ENCODE peak calls at places on chromosomes 11 and 22, in six cellular contexts. A, N, L, F, H and C are unnamed samples. For H3K9me3 and H3K4me1, the result is how much of the 10 kb centered on the place peaks cover.

GRCh38 chr11:120135838-120136237 is 2.1 kb downstream of the TRIM29 start:
- DNase-seq in L (no peak), N (no peak), A (no peak), H (no peak), F (no peak), C (no peak)

GRCh38 chr11:57597461-57597892 is at the start of gene SERPING1:
- DNase-seq in H (peak), N (no peak), F (no peak), L (no peak), A (no peak), C (no peak)

GRCh38 chr11:3037041-3037944 is 19.9 kb downstream of the CARS1 start:
- DNase-seq in L (peak), F (peak), A (peak), H (peak), N (peak), C (no peak)

GRCh38 chr22:46061124-46061410 is 84.1 kb upstream of the WNT7B start:
- DNase-seq in A (no peak), F (no peak), N (no peak), L (no peak), H (no peak), C (no peak)

GRCh38 chr22:32799516-32799915 is 2.0 kb upstream of the TIMP3 start:
- DNase-seq in A (no peak), L (no peak), F (no peak), H (no peak), N (no peak), C (no peak)

GRCh38 chr11:122853261-122853660 is 15.0 kb downstream of the CRTAM start:
- DNase-seq in N (no peak), A (no peak), F (peak), H (no peak), L (no peak), C (no peak)

GRCh38 chr22:17149073-17149815 is 9.8 kb downstream of the HDHD5 start:
- DNase-seq in H (no peak), F (no peak), A (no peak), L (no peak), N (no peak), C (no peak)

GRCh38 chr22:30602049-30602448 is 4.9 kb upstream of the TCN2 start:
- DNase-seq in A (no peak), H (no peak), F (peak), L (peak), N (no peak), C (no peak)

GRCh38 chr11:111778047-111778558 is 11.9 kb upstream of the PPP2R1B start:
- DNase-seq in N (no peak), A (no peak), L (no peak), H (no peak), F (no peak), C (no peak)

GRCh38 chr11:33062137-33062536 is 22.8 kb downstream of the TCP11L1 start:
- DNase-seq in H (no peak), L (no peak), A (no peak), N (no peak), F (no peak), C (no peak)

GRCh38 chr11:13221722-13222121 is 55.9 kb upstream of the BMAL1 start:
- DNase-seq in A (no peak), F (no peak), N (no peak), L (no peak), H (no peak), C (no peak)

GRCh38 chr11:42951266-42951665 is 360.5 kb upstream of the API5 start:
- DNase-seq in F (no peak), N (no peak), L (no peak), A (no peak), H (no peak), C (no peak)

GRCh38 chr22:16824718-16825687 is at the start of gene XKR3:
- DNase-seq in F (no peak), A (no peak), H (no peak), N (no peak), L (no peak), C (no peak)

GRCh38 chr22:31615940-31616314 is 46.1 kb downstream of the PISD start:
- DNase-seq in A (no peak), L (no peak), F (no peak), N (no peak), H (no peak), C (no peak)

GRCh38 chr11:60913793-60914619 is at the start of gene TMEM109:
- DNase-seq in F (peak), H (peak), N (peak), A (peak), L (peak), C (peak)

GRCh38 chr11:60912223-60912850 is 1.6 kb upstream of the TMEM109 start:
- DNase-seq in L (no peak), N (peak), H (no peak), A (no peak), F (no peak), C (no peak)

GRCh38 chr11:60914620-60915249 is 777 bp downstream of the TMEM109 start:
- DNase-seq in F (peak), A (no peak), H (no peak), L (no peak), N (peak), C (no peak)

GRCh38 chr11:60910711-60911366 is 3.1 kb upstream of the TMEM109 start:
- DNase-seq in L (no peak), F (no peak), N (no peak), A (no peak), H (no peak), C (no peak)

GRCh38 chr11:60912851-60913550 is 957 bp upstream of the TMEM109 start:
- DNase-seq in F (no peak), A (no peak), H (no peak), N (no peak), L (no peak), C (no peak)
- H3K4me3 ChIP-seq in F (no peak), A (peak), H (peak), N (peak), L (peak), C (no peak)

GRCh38 chr22:47588583-47588970 is 826.1 kb downstream of the TBC1D22A start:
- DNase-seq in F (no peak), A (no peak), N (no peak), H (no peak), L (no peak), C (no peak)
- H3K9me3 ChIP-seq in F (under half), A (under half), N (under half), H (under half), L (under half), C (under half)

GRCh38 chr11:73246303-73246702 is 25.8 kb upstream of the P2RY6 start:
- DNase-seq in A (no peak), F (no peak), L (no peak), H (no peak), N (no peak), C (no peak)
- H3K4me1 ChIP-seq in A (under half), F (under half), L (under half), H (under half), N (under half), C (under half)

GRCh38 chr11:35145249-35145648 is 6.3 kb downstream of the CD44 start:
- DNase-seq in H (no peak), N (no peak), F (peak), L (no peak), A (no peak), C (no peak)

GRCh38 chr11:35142481-35143207 is 3.7 kb downstream of the CD44 start:
- DNase-seq in H (no peak), A (no peak), F (peak), N (no peak), L (no peak), C (no peak)

GRCh38 chr11:35144811-35145210 is 5.8 kb downstream of the CD44 start:
- DNase-seq in L (no peak), H (no peak), A (no peak), F (peak), N (no peak), C (no peak)

GRCh38 chr11:35144103-35144741 is 5.3 kb downstream of the CD44 start:
- DNase-seq in H (no peak), A (peak), N (peak), L (no peak), F (peak), C (no peak)

DNA sequence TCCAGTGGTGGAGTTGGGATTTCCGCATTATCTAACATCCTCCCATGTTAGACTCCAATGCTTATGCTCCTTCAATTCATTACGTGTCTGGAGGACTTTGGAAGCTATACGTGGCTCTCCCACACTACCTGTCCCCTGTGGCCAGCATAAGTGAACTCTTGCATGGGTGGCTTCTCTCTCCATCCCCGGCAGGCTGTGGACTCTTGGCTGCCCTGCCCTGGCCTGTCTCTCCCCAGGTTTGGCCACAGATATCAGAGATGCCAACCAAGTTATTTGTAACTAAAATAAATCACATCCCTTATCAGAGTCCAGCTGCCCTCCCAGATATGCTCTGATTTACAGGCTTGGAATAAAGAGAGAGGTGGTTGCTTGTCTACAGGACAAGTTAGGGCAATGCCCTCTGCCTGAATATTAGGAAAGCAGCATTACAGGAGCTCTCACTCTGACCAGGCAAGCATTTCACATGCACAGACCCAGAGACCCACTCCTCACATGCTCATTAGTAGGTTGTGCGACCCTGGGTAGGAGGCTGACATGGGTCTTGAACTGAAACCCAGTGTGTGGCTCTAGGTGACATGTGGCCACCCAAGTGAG is 4.6 kb downstream of the CD44 start:
- DNase-seq in N (no peak), F (no peak), H (no peak), A (no peak), L (no peak), C (no peak)
- H3K4me3 ChIP-seq in N (peak), F (peak), H (no peak), A (peak), L (peak), C (no peak)

GRCh38 chr11:35951659-35952058 is 7.8 kb downstream of the LDLRAD3 start:
- DNase-seq in A (no peak), N (no peak), L (no peak), F (no peak), H (no peak), C (no peak)
- H3K9me3 ChIP-seq in A (under half), N (under half), L (under half), F (under half), H (under half), C (under half)

GRCh38 chr22:20178075-20178921 is 27.4 kb upstream of the CCDC188 start:
- DNase-seq in L (no peak), A (no peak), H (no peak), N (no peak), F (no peak), C (no peak)
- H3K4me1 ChIP-seq in L (under half), A (under half), H (under half), N (under half), F (under half), C (under half)

DNA sequence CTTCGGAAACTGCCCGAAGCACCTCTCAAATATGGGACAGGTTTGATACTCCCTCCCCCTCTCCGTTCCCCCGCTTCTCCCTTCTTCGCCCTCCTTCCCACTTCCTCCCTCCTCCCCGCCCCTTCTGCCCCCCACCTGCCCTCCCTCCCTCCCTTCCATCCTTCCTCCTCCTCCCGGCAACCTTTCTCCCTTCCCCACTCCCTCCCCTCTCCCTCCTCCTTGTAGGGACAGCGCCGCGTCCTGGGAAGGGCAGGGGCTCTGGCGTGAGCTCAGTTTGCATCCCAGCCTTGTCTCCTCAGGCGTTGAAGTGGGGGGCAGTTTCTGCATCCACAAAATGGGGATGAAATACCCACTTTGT is 6.1 kb upstream of the NFAM1 start:
- DNase-seq in A (no peak), F (no peak), N (no peak), L (no peak), H (no peak), C (no peak)
- H3K4me3 ChIP-seq in A (no peak), F (no peak), N (peak), L (no peak), H (peak), C (peak)

DNA sequence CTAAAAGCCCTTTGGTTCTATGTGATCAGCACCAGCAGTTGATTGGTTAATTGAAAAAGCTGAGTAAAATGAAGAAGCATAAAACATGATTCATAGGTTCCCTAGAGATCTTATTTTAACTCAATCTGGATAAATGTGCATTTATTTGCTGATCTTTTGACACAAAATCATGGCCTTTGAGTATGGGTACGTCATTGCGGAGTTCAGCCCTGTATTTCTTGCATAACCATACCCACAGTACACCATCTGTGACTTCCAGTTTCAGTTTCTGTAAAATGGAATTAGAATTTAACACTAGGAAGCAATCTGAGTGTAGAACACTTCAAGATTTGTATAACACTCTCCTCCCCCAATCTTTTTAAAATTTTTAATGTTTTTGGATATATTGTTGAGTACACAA is 358.2 kb downstream of the DDX10 start:
- DNase-seq in N (no peak), A (no peak), H (no peak), L (no peak), F (no peak), C (no peak)
- H3K9me3 ChIP-seq in N (under half), A (under half), H (under half), L (under half), F (under half), C (under half)